ENCODE peak calls at places on chromosomes 1 and 21, in five cellular contexts. P is GM12878, L is SK-N-SH, Y is HepG2, F is K562. Q is an unnamed sample.

GRCh38 chr1:5370321-5370720 is 621.9 kb downstream of the NPHP4 start:
- DNase-seq in Y (no peak), L (no peak), F (no peak), P (no peak), Q (no peak)

GRCh38 chr1:45822644-45823043 is 19.2 kb downstream of the MAST2 start:
- DNase-seq in P (no peak), F (no peak), Y (peak), L (no peak), Q (no peak)

GRCh38 chr1:14739433-14739832 is 140.9 kb downstream of the KAZN start:
- DNase-seq in L (no peak), P (no peak), F (no peak), Y (no peak), Q (no peak)

GRCh38 chr21:39094847-39095525 is 88.3 kb downstream of the PSMG1 start:
- DNase-seq in L (no peak), P (no peak), F (peak), Y (peak), Q (no peak)

GRCh38 chr1:78121650-78122210 is 76.0 kb downstream of the GIPC2 start:
- DNase-seq in P (no peak), L (no peak), Y (no peak), F (no peak), Q (no peak)

GRCh38 chr1:28296401-28297220 is 32.2 kb upstream of the MED18 start:
- DNase-seq in Y (peak), P (no peak), L (no peak), F (peak), Q (peak)

GRCh38 chr1:182002570-182002969 is 58.9 kb downstream of the ZNF648 start:
- DNase-seq in Y (no peak), L (peak), F (no peak), P (no peak), Q (no peak)

GRCh38 chr1:109805486-109806180 is 41.9 kb upstream of the EPS8L3 start:
- DNase-seq in L (no peak), Y (no peak), F (no peak), P (no peak), Q (no peak)

GRCh38 chr1:85475055-85475454 is 10.1 kb upstream of the DDAH1 start:
- DNase-seq in P (no peak), F (no peak), L (no peak), Y (no peak), Q (no peak)

GRCh38 chr1:19344372-19344810 is 32.3 kb downstream of the SLC66A1 start:
- DNase-seq in L (peak), Y (peak), P (no peak), F (peak), Q (peak)

GRCh38 chr1:208979776-208980175 is 603.7 kb upstream of the CAMK1G start:
- DNase-seq in L (no peak), Y (no peak), P (no peak), F (no peak), Q (no peak)

GRCh38 chr1:230641346-230641745 is 935 bp upstream of the COG2 start:
- DNase-seq in F (no peak), P (no peak), Y (no peak), L (no peak), Q (no peak)

GRCh38 chr1:86137458-86137857 is 19.1 kb downstream of the COL24A1 start:
- DNase-seq in P (no peak), L (no peak), F (no peak), Y (no peak), Q (no peak)

GRCh38 chr21:41170442-41170841 is 2.5 kb downstream of the BACE2 start:
- DNase-seq in F (peak), P (no peak), Y (peak), L (peak), Q (peak)

GRCh38 chr1:64187646-64188045 is 15.8 kb upstream of the UBE2U start:
- DNase-seq in L (no peak), F (no peak), Y (no peak), P (no peak), Q (no peak)

GRCh38 chr1:226093621-226094020 is 31.1 kb downstream of the H3-3A start:
- DNase-seq in L (no peak), F (no peak), Y (no peak), P (no peak), Q (no peak)

GRCh38 chr1:154212083-154212482 is 6.0 kb upstream of the CFAP141 start:
- DNase-seq in P (no peak), F (no peak), Y (no peak), L (no peak), Q (no peak)

GRCh38 chr1:1796466-1796865 is 18.2 kb upstream of the NADK start:
- DNase-seq in Y (no peak), P (no peak), L (no peak), F (no peak), Q (no peak)

GRCh38 chr1:30042438-30043147 is 680.8 kb downstream of the MATN1 start:
- DNase-seq in L (no peak), F (no peak), Y (no peak), P (no peak), Q (no peak)
- TF ChIP-seq FOXM1 in L (no peak), F (no peak), Y (no peak), P (no peak), Q (no peak)

GRCh38 chr1:112706505-112707216 is at the start of gene RHOC:
- DNase-seq in Y (no peak), F (peak), L (peak), P (no peak), Q (peak)

GRCh38 chr1:112707217-112708001 is 482 bp upstream of the RHOC start:
- DNase-seq in F (peak), P (no peak), Y (peak), L (peak), Q (peak)

GRCh38 chr1:112703706-112704105 is 3.2 kb downstream of the RHOC start:
- DNase-seq in F (no peak), P (no peak), Y (no peak), L (no peak), Q (no peak)

GRCh38 chr1:112704511-112704907 is 2.4 kb downstream of the RHOC start:
- DNase-seq in F (no peak), Y (no peak), P (no peak), L (no peak), Q (no peak)

GRCh38 chr1:112704908-112705627 is 1.9 kb downstream of the RHOC start:
- DNase-seq in L (peak), F (peak), Y (peak), P (peak), Q (peak)
- TF ChIP-seq FOXM1 in L (no peak), F (no peak), Y (no peak), P (no peak), Q (no peak)

DNA sequence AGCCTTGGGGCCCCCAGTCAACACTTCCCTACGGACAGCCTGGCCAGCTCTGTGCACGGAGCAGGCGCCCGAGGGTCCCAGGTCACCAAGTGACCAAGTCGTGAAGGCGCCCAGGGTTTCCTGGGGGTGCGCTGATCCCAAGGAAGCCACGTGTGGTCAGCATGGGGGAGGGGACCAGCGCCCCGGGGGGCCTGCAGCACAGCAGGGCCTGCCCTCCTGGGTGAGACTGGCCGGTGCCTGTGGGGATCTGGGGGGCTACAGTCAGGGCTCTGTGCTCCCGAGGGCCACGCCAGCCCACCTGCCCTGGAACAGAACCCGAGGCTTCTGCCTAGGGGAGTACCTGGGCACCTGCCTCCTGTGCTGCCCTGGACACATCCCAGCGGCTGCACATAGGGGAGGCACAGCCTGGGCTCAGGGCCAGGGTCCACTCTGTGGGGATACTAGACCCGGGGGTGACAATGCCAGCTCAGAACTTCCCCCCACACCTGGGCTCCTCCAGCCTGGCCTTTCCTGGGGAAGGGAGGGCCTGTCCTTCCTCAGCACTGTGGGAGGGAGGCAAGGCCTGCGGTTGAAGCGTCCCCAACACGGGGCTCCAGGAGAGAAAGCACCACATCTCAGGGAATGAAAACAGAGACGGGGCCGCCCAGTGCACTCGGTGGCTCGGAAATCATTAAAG is 6.2 kb upstream of the POFUT2 start:
- DNase-seq in L (peak), Y (no peak), F (no peak), P (no peak), Q (no peak)
- TF ChIP-seq FOXM1 in L (no peak), Y (no peak), F (no peak), P (no peak), Q (no peak)

GRCh38 chr1:206854401-206855129 is 10.9 kb upstream of the IL20 start:
- DNase-seq in F (no peak), Y (no peak), L (no peak), P (no peak), Q (no peak)
- TF ChIP-seq FOXM1 in F (no peak), Y (no peak), L (no peak), P (no peak), Q (no peak)

GRCh38 chr1:2951856-2952255 is 69.4 kb upstream of the ACTRT2 start:
- DNase-seq in L (no peak), F (no peak), P (no peak), Y (no peak), Q (no peak)
- TF ChIP-seq FOXM1 in L (no peak), F (no peak), P (no peak), Y (no peak), Q (no peak)

GRCh38 chr1:175206687-175207086 is 14.1 kb upstream of the KIAA0040 start:
- DNase-seq in Y (no peak), L (no peak), P (no peak), F (no peak), Q (no peak)

GRCh38 chr1:175207971-175208370 is 15.4 kb upstream of the KIAA0040 start:
- DNase-seq in Y (no peak), L (no peak), P (no peak), F (no peak), Q (no peak)

GRCh38 chr1:175210744-175211143 is 18.2 kb upstream of the KIAA0040 start:
- DNase-seq in Y (no peak), F (no peak), P (no peak), L (no peak), Q (no peak)

GRCh38 chr1:175209493-175209921 is 16.9 kb upstream of the KIAA0040 start:
- DNase-seq in F (no peak), P (no peak), Y (no peak), L (no peak), Q (no peak)

DNA sequence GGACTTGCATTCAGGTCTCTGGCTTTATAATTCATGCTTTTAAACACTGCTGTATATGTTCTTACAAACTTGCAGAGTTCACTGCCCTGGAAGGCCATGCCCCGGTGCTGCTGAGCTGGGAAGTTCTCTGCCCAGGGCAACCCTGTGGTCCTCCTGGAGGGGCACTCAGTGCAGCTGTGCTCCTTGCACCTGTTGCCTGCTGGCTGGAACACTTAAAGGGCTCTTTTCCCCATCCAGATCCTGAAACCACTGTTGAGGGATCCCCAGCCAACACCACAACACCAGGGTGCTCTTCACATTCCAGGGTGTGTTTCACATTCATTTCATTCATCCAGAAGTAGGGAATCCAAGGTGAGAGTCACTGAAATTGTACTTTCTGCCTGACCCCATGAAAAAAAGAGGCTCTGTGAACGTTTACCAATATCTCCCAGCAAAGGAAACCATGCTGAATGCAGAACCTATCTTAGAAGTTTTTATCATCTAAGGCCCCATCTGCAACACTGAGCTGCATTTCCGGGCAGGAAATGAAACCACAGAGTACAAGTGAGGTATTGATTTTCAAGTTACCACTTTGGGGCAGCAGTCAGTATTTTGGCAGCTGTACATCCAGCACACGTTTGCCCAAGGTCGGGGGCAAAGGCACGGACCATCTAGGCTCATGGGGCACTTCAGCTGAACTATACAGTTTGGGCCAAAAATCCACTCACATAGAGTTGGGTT is 16.4 kb upstream of the KIAA0040 start:
- DNase-seq in L (no peak), F (no peak), Y (no peak), P (peak), Q (no peak)
- TF ChIP-seq FOXM1 in L (no peak), F (no peak), Y (no peak), P (peak), Q (no peak)

DNA sequence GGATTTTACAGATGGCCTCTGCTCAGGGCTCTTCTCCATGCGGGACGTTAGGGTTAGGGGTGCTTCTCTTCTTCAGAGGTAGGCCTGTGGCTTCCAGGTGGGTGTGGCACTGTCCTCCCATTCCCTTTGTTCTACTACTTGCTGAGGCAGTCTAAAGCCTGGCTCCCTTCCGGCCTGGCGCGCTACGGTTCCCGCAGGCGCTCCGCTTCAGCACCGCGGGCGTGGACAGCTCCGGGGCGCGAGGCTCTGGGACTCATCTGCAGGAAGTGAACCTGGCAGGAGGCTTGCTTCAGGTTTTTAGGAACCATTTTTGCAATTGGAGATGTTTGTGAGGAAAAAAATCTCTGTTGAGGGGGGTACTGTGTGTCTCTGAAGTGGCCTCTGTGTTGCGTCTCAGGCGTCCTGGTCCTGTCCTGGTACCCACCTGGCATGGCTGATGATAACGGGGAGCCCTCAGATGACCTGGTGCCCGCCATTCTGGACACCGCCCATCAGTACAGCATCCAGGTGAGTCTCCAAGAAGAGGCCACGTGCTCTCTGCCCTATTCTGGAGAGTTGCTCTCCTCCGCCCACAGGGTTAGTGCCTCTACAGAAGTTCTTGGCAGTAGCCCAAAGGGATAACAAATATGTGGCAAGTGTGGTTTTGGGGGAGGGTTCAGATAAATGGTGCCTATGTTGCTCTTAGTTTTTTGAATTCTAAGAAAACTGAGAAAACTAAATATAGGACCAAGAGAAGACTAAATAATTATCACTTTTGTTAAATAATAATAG is 1.9 kb downstream of the MANEAL start:
- DNase-seq in P (no peak), L (peak), Y (no peak), F (peak), Q (no peak)
- TF ChIP-seq FOXM1 in P (no peak), L (no peak), Y (no peak), F (no peak), Q (no peak)

GRCh38 chr1:237012789-237013383 is 8.6 kb upstream of the MT1HL1 start:
- DNase-seq in F (peak), Y (peak), L (peak), P (no peak), Q (peak)
- TF ChIP-seq FOXM1 in F (no peak), Y (no peak), L (no peak), P (no peak), Q (no peak)

DNA sequence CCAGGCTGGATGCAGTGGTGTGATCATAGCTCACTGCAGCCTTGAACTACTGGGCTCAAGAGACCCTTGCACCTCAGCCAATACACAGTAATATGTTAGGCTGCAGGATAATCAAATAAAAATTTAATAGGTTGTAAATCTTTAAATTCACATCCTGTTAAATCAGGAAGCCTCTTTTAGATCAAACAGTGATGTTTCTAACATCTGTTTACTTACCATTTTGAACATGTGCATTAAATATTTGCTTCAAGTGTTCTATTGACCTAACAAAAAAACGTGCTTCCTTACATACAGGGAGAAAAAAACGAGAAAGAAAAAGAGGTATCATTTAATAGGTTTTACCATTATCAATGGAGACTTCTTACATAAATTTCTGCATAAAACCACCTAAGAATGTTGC is 70.6 kb downstream of the IARS2 start:
- DNase-seq in P (no peak), Y (no peak), L (no peak), F (no peak), Q (no peak)
- TF ChIP-seq FOXM1 in P (no peak), Y (no peak), L (no peak), F (no peak), Q (no peak)

GRCh38 chr21:37198989-37199924 is 67.9 kb downstream of the VPS26C start:
- DNase-seq in F (no peak), P (no peak), L (peak), Y (no peak), Q (no peak)
- TF ChIP-seq FOXM1 in F (no peak), P (no peak), L (no peak), Y (no peak), Q (no peak)

Q was measured in HEK293T.